ENCODE peak calls at places on chromosomes 5 and 9, in five cellular contexts. E, R, F, Y and G are unnamed samples.

GRCh38 chr5:40033009-40033408 is 608.2 kb upstream of the DAB2 start:
- DNase-seq in R (peak; percentile 57), E (no peak), F (no peak), Y (no peak), G (no peak)

GRCh38 chr5:39473156-39473779 is 48.5 kb upstream of the DAB2 start:
- DNase-seq in F (no peak), R (no peak), E (no peak), Y (peak; percentile 89), G (no peak)

GRCh38 chr9:87683751-87684626 is 41.9 kb upstream of the CTSL start:
- DNase-seq in F (no peak), Y (no peak), R (no peak), E (no peak), G (no peak)

GRCh38 chr5:134273642-134274361 is 47.9 kb upstream of the PPP2CA start:
- DNase-seq in Y (no peak), E (peak; percentile 41), R (no peak), F (no peak), G (no peak)

GRCh38 chr9:85900504-85901201 is 40.3 kb upstream of the NAA35 start:
- DNase-seq in E (peak; percentile 61), R (peak; percentile 5), F (peak; percentile 63), Y (peak; percentile 57), G (peak; percentile 51)

GRCh38 chr5:107812570-107813141 is 141.9 kb upstream of the EFNA5 start:
- DNase-seq in Y (peak; percentile 7), E (peak; percentile 13), F (no peak), R (no peak), G (no peak)

GRCh38 chr5:133265257-133265656 is 213.4 kb downstream of the HSPA4 start:
- DNase-seq in F (peak; percentile 20), E (no peak), Y (no peak), R (no peak), G (no peak)

GRCh38 chr5:171827162-171827561 is 41.5 kb downstream of the SMIM23 start:
- DNase-seq in R (no peak), E (no peak), Y (no peak), F (no peak), G (no peak)

GRCh38 chr9:133406480-133407307 is 11.1 kb downstream of the REXO4 start:
- DNase-seq in F (peak; percentile 89), E (peak; percentile 60), R (peak; percentile 79), Y (peak; percentile 75), G (peak; percentile 64)

GRCh38 chr9:79222483-79222882 is 349.3 kb upstream of the TLE4 start:
- DNase-seq in R (no peak), E (peak; percentile 32), Y (no peak), F (no peak), G (no peak)

GRCh38 chr9:95102001-95102433 is 215.5 kb downstream of the FANCC start:
- DNase-seq in F (no peak), E (peak; percentile 27), R (no peak), Y (no peak), G (no peak)

GRCh38 chr5:154437281-154437965 is 8.4 kb upstream of the SAP30L start:
- DNase-seq in E (no peak), Y (no peak), F (no peak), R (no peak), G (no peak)

GRCh38 chr5:26572486-26572885 is 465.9 kb downstream of the CDH9 start:
- DNase-seq in E (peak; percentile 21), F (no peak), Y (no peak), R (no peak), G (no peak)

GRCh38 chr9:127183814-127184582 is 61.6 kb upstream of the ANGPTL2 start:
- DNase-seq in E (no peak), F (no peak), R (no peak), Y (peak; percentile 86), G (no peak)

GRCh38 chr5:57302164-57302563 is 128.3 kb downstream of the GPBP1 start:
- DNase-seq in Y (peak; percentile 57), R (no peak), E (peak; percentile 90), F (peak; percentile 81), G (no peak)

GRCh38 chr5:29162297-29162696 is 2031.2 kb upstream of the CDH6 start:
- DNase-seq in Y (no peak), E (no peak), R (no peak), F (no peak), G (no peak)

GRCh38 chr5:29382735-29383280 is 1810.7 kb upstream of the CDH6 start:
- DNase-seq in E (no peak), F (no peak), R (no peak), Y (no peak), G (no peak)

GRCh38 chr9:136052991-136053756 is 41.9 kb downstream of the NACC2 start:
- DNase-seq in F (no peak), R (no peak), E (peak; percentile 35), Y (no peak), G (no peak)

GRCh38 chr9:136050266-136050705 is 44.8 kb downstream of the NACC2 start:
- DNase-seq in E (no peak), Y (no peak), F (no peak), R (no peak), G (no peak)

GRCh38 chr9:136050706-136051567 is 44.2 kb downstream of the NACC2 start:
- DNase-seq in R (no peak), E (peak; percentile 36), Y (no peak), F (no peak), G (peak; percentile 47)

GRCh38 chr9:136052433-136052880 is 42.6 kb downstream of the NACC2 start:
- DNase-seq in R (no peak), Y (no peak), F (no peak), E (peak; percentile 51), G (peak; percentile 42)

DNA sequence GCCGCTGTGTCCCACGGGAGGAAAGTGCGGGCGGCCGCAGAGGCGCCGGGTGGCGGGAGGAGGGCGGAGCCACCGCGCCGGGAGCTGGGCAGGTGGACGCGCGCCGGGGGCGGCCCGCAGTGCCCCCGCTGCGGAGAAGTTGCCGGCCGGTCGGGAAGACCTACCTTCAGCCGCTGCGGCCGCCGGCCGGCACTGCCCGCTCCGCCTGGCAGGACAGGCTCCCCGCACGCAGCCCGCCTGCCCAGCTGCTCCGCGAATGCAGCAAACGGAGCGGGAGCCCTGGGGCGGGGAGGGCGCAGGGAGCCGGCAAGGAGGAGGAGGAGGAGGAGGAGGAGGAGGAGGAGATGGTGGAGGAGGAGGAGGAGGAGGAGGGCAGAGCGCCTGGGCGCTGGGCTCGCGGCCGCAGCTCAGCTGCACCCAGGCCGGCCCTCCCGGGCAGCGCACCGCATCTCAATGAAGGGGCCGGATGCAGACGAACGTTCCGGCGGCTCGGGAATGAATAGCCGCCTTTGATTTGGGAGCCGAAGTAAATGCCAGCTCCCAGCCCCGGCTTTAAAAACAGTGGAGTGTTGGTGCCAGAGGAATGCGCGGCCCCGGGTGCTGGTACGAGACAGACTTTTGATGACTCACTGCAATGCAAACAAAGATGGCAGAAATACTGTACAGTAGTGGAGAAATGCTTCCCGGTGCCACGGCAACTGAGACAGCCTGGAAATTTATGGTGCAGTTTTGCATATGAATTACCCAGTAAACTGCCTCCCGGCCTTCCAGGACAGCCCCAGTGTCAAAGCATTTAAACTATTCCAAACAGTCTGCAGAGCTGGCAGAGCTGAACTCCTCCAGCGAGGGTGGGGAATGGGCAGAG is 43.3 kb downstream of the NACC2 start:
- DNase-seq in R (no peak), E (peak; percentile 97), Y (peak; percentile 87), F (peak; percentile 44), G (peak; percentile 45)
- TF ChIP-seq CTCF in R (no peak), E (no peak), Y (no peak), F (no peak), G (no peak)

GRCh38 chr5:33806736-33807442 is 84.9 kb downstream of the ADAMTS12 start:
- DNase-seq in F (no peak), R (no peak), E (peak; percentile 52), Y (peak; percentile 86), G (no peak)
- TF ChIP-seq CTCF in F (no peak), R (no peak), E (no peak), Y (no peak), G (no peak)

GRCh38 chr5:180541710-180542109 is 47.5 kb downstream of the CNOT6 start:
- DNase-seq in Y (no peak), E (no peak), F (no peak), R (no peak), G (no peak)
- TF ChIP-seq CTCF in Y (peak; percentile 4), E (no peak), F (no peak), R (no peak), G (no peak)

DNA sequence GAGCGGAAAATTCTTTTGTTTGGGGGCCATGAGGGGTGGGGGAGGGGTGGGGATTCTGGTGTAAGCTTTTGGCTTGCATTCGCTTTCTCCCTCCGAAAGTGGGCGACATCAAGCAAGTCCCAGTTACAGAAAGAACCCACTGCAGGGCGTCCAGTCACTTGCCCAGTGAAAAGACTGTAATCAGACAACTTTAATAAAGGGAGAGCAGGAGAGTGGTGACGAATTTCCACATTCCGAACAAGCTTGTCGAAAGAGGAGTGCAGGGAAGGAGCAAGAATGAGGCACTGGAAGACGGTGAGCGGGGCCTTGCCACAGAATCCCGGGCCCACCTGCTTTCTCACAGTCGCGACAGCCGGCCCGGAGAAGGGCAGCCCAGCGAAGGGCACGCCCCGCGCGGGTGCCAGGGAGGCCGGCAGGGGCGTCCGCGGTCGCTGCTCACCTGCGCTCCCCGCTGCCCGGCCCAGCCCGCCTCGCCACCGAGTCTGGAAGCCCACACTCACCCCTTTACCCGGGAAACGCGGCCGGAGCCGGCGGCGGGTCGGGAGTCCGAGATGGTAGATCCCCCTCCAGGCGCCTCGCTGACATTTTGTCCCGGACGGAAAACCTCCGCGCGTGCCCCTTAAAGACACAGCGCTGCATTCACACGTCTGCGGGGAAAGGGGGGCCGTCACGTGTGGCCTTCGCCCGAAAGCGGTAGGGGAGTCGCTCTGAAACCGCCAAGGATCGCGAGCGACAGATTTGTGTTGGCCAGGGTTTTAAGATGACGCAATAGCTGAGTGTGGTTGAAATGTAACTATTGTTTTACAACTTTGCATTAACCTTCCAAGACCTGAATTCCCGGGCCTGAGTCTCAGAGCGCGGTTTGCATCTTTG is at the start of gene ZBED3:
- DNase-seq in E (peak; percentile 86), Y (peak; percentile 85), F (peak; percentile 75), R (peak; percentile 90), G (peak; percentile 49)
- TF ChIP-seq CTCF in E (no peak), Y (peak; percentile 9), F (peak; percentile 34), R (peak; percentile 69), G (peak; percentile 30)

GRCh38 chr9:129175825-129176633 is 2.0 kb downstream of the IER5L start:
- DNase-seq in E (peak; percentile 93), Y (peak; percentile 87), F (peak; percentile 89), R (peak; percentile 81), G (peak; percentile 88)

GRCh38 chr9:129176786-129177442 is 1.1 kb downstream of the IER5L start:
- DNase-seq in E (peak; percentile 27), R (peak; percentile 36), F (peak; percentile 23), Y (peak; percentile 41), G (no peak)

GRCh38 chr9:129178579-129178909 is 483 bp upstream of the IER5L start:
- DNase-seq in E (no peak), F (no peak), R (no peak), Y (no peak), G (no peak)

GRCh38 chr9:129177791-129178578 is at the start of gene IER5L:
- DNase-seq in E (peak; percentile 95), F (peak; percentile 96), Y (peak; percentile 91), R (peak; percentile 97), G (peak; percentile 95)

GRCh38 chr9:129177443-129177790 is 644 bp downstream of the IER5L start:
- DNase-seq in F (no peak), R (no peak), Y (no peak), E (no peak), G (no peak)
- TF ChIP-seq CTCF in F (no peak), R (no peak), Y (no peak), E (no peak), G (no peak)